ENCODE peak calls at places on chromosomes 2 and 18, in nine cellular contexts. N is left ventricle myocardium inferior, E is AG04450, C is heart right ventricle, W is NB4, O is upper lobe of left lung, K is ovary, Z is A549, R is AG09319. X is an unnamed sample.

GRCh38 chr18:74333091-74333490 is 17.5 kb downstream of the C18orf63 start:
- DNase-seq in O (no peak), C (no peak), R (no peak), N (no peak), E (no peak), K (no peak), W (no peak), Z (no peak), X (no peak)

GRCh38 chr2:11343344-11343625 is 1.2 kb downstream of the ROCK2 start:
- DNase-seq in N (no peak), R (no peak), E (no peak), W (no peak), O (no peak), C (no peak), Z (no peak), K (no peak), X (no peak)

GRCh38 chr18:2532797-2533196 is 38.5 kb downstream of the METTL4 start:
- DNase-seq in K (no peak), E (no peak), W (no peak), N (no peak), C (no peak), R (no peak), Z (no peak), O (no peak), X (no peak)

GRCh38 chr18:26434887-26435286 is 113.5 kb downstream of the KCTD1 start:
- DNase-seq in N (no peak), Z (no peak), C (no peak), R (no peak), W (no peak), O (no peak), E (no peak), K (no peak), X (no peak)

GRCh38 chr18:2687390-2688001 is 32.0 kb downstream of the SMCHD1 start:
- DNase-seq in N (no peak), C (no peak), W (no peak), E (no peak), O (no peak), K (no peak), R (no peak), Z (no peak), X (no peak)

GRCh38 chr2:20370191-20370590 is 19.5 kb upstream of the PUM2 start:
- DNase-seq in R (no peak), O (no peak), K (no peak), N (no peak), Z (no peak), W (no peak), C (no peak), E (no peak), X (no peak)

GRCh38 chr2:107324166-107324565 is 438.2 kb upstream of the ST6GAL2 start:
- DNase-seq in O (no peak), C (no peak), E (no peak), Z (no peak), N (no peak), W (no peak), K (no peak), R (no peak), X (no peak)

GRCh38 chr2:233853353-233853752 is 982 bp downstream of the HJURP start:
- DNase-seq in O (no peak), W (peak), E (no peak), C (no peak), N (no peak), K (no peak), R (no peak), Z (no peak), X (no peak)

GRCh38 chr2:227862227-227862740 is 9.1 kb upstream of the DAW1 start:
- DNase-seq in E (no peak), N (no peak), K (no peak), O (no peak), Z (peak), C (no peak), W (peak), R (no peak), X (no peak)

GRCh38 chr2:33321236-33321731 is 155.2 kb upstream of the RASGRP3 start:
- DNase-seq in Z (no peak), E (peak), W (no peak), O (no peak), K (no peak), N (no peak), C (no peak), R (no peak), X (no peak)

GRCh38 chr2:101706819-101707177 is 9.3 kb downstream of the MAP4K4 start:
- DNase-seq in C (no peak), O (no peak), W (no peak), K (no peak), E (no peak), Z (no peak), N (no peak), R (no peak), X (no peak)

GRCh38 chr2:189466656-189467055 is 25.4 kb downstream of the WDR75 start:
- DNase-seq in C (peak), E (peak), R (peak), K (no peak), W (peak), O (no peak), Z (peak), N (no peak), X (no peak)

GRCh38 chr2:235381261-235381912 is 112.5 kb upstream of the AGAP1 start:
- DNase-seq in K (no peak), R (no peak), E (peak), N (no peak), Z (no peak), O (no peak), W (no peak), C (no peak), X (no peak)

GRCh38 chr2:86512034-86512433 is 51.2 kb downstream of the CHMP3 start:
- DNase-seq in K (no peak), C (no peak), Z (no peak), O (no peak), E (no peak), N (no peak), W (no peak), R (no peak), X (no peak)

GRCh38 chr2:213848631-213849030 is 562.2 kb upstream of the VWC2L start:
- DNase-seq in Z (no peak), N (no peak), E (peak), W (no peak), O (no peak), C (no peak), K (no peak), R (peak), X (no peak)

GRCh38 chr2:98748303-98749052 is 17.5 kb upstream of the MGAT4A start:
- DNase-seq in W (no peak), R (no peak), O (no peak), C (no peak), E (no peak), N (no peak), K (no peak), Z (no peak), X (no peak)

GRCh38 chr2:24010477-24011277 is 792 bp downstream of the MFSD2B start:
- DNase-seq in O (peak), K (no peak), R (no peak), C (no peak), N (no peak), W (no peak), Z (no peak), E (no peak), X (no peak)

GRCh38 chr2:24008672-24009366 is 1.1 kb upstream of the MFSD2B start:
- DNase-seq in R (no peak), E (no peak), O (no peak), N (no peak), W (no peak), Z (peak), C (no peak), K (no peak), X (no peak)

GRCh38 chr2:24009680-24010476 is at the start of gene MFSD2B:
- DNase-seq in Z (no peak), O (peak), C (no peak), W (peak), N (no peak), R (no peak), K (no peak), E (no peak), X (no peak)

GRCh38 chr2:24009367-24009679 is 562 bp upstream of the MFSD2B start:
- DNase-seq in Z (no peak), E (no peak), N (no peak), K (no peak), R (no peak), O (no peak), C (no peak), W (no peak), X (no peak)

GRCh38 chr2:24007693-24008092 is 2.2 kb upstream of the MFSD2B start:
- DNase-seq in N (no peak), E (no peak), K (no peak), C (no peak), Z (no peak), O (no peak), W (no peak), R (no peak), X (no peak)
- TF ChIP-seq CTCF in N (no peak), E (no peak), K (no peak), C (no peak), Z (no peak), O (no peak), W (no peak), R (no peak), X (no peak)

GRCh38 chr2:112481050-112481527 is 867 bp upstream of the TTL start:
- DNase-seq in O (peak), N (peak), W (peak), K (peak), R (peak), Z (peak), C (peak), E (peak), X (peak)
- TF ChIP-seq CTCF in O (peak), N (peak), W (peak), K (peak), R (peak), Z (peak), C (peak), E (peak), X (peak)

GRCh38 chr2:71129891-71130324 is at the start of gene MCEE:
- DNase-seq in E (peak), W (peak), R (peak), K (peak), C (peak), Z (peak), N (peak), O (peak), X (no peak)
- TF ChIP-seq CTCF in E (no peak), W (no peak), R (no peak), K (no peak), C (no peak), Z (no peak), N (no peak), O (no peak), X (no peak)

DNA sequence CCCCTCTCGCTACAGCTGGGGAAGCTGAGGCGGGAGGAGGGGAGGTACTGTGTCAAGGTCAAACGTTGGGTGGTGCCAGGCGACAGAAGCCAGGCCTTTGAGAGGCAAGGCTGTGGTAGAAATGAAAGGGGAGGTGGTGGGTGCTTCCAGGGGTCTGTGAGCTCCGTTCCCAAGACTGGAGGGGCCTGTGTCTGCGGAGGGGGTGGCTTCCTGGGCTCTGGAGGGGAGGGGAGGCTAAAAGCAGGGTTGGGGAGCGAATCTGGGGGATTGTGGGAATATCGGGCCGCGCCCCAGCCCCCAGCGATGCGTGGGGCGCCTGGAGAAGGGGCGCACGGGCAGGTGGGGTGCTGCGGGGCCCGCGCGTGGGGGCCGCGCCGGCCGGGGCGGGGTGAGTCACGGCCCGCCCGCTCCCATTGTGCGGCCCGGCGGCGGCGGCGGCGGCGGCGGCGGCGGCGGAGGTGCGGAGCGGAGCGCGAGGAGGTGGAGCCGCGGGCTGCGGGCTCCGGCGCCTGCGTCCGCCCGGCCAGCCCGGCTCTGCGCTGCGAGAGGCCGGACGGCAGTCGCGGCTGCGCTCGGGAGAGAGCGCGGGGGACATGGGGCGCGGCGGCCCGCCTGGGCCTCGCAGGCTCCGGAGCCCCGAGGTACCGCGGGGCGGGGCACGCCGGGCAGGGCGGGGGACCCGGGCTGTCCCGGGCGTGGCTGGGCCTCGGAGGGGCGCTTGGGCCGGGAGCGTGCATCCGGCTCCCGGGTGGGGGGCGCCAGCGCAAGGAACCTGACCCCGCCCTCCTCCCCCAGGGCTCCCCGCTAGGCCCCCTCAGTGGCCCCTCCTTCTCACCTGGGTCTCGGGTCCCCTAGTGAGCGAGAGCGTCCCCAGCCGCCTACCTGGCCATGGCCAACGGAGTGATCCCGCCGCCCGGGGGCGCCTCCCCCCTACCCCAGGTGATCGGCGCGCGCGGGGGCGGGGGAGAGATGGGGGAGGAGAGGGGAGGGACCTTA is at the start of gene SLC4A3:
- DNase-seq in W (no peak), Z (peak), N (no peak), O (peak), R (no peak), K (peak), E (no peak), C (no peak), X (no peak)
- TF ChIP-seq CTCF in W (no peak), Z (no peak), N (peak), O (no peak), R (no peak), K (no peak), E (no peak), C (peak), X (no peak)

GRCh38 chr2:34552337-34552736 is 953.2 kb upstream of the FAM98A start:
- DNase-seq in R (no peak), Z (no peak), N (no peak), K (no peak), O (no peak), W (no peak), E (no peak), C (no peak), X (no peak)

GRCh38 chr2:34545486-34546136 is 946.5 kb upstream of the FAM98A start:
- DNase-seq in K (no peak), N (no peak), E (no peak), C (no peak), O (peak), Z (no peak), R (no peak), W (no peak), X (no peak)

GRCh38 chr2:34547900-34548299 is 948.8 kb upstream of the FAM98A start:
- DNase-seq in N (no peak), W (no peak), K (no peak), O (no peak), E (no peak), Z (no peak), R (no peak), C (no peak), X (no peak)

GRCh38 chr2:34549710-34550345 is 950.7 kb upstream of the FAM98A start:
- DNase-seq in R (no peak), O (no peak), E (no peak), N (no peak), C (no peak), K (no peak), W (no peak), Z (no peak), X (no peak)

DNA sequence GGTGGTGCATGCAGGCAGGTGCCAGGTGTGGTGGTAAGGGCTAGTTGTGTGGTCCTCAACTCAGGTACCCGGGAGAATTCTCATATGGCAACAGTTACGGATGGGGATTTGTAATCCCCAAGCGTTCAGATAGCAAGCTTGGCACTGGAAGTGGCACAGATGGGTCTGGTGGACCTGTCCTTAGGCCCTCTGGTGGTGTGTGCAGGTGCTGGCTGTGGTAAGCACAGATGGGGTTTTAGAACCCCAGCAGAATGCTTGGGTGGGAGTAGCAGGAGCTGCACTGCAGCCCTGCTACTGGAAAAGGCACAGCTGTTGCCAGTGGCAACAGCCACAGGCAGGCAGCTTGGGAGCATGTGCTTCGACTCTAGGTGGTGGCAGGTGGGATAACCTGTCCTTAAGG is 948.2 kb upstream of the FAM98A start:
- DNase-seq in E (no peak), W (no peak), R (no peak), O (no peak), Z (no peak), N (no peak), C (no peak), K (no peak), X (no peak)
- TF ChIP-seq CTCF in E (no peak), W (no peak), R (no peak), O (no peak), Z (no peak), N (no peak), C (no peak), K (no peak), X (no peak)

GRCh38 chr2:120287183-120288015 is 34.7 kb downstream of the RALB start:
- DNase-seq in O (no peak), W (peak), K (no peak), Z (peak), N (no peak), E (peak), R (peak), C (no peak), X (no peak)

GRCh38 chr2:120279708-120280107 is 27.1 kb downstream of the RALB start:
- DNase-seq in C (no peak), E (no peak), R (no peak), W (peak), K (no peak), O (no peak), N (no peak), Z (no peak), X (no peak)

GRCh38 chr2:120288016-120288373 is 35.3 kb downstream of the RALB start:
- DNase-seq in N (no peak), R (no peak), Z (no peak), E (no peak), O (no peak), W (no peak), K (no peak), C (no peak), X (no peak)

GRCh38 chr2:120278901-120279300 is 26.2 kb downstream of the RALB start:
- DNase-seq in Z (no peak), E (no peak), N (no peak), W (no peak), O (no peak), K (no peak), C (no peak), R (no peak), X (no peak)

DNA sequence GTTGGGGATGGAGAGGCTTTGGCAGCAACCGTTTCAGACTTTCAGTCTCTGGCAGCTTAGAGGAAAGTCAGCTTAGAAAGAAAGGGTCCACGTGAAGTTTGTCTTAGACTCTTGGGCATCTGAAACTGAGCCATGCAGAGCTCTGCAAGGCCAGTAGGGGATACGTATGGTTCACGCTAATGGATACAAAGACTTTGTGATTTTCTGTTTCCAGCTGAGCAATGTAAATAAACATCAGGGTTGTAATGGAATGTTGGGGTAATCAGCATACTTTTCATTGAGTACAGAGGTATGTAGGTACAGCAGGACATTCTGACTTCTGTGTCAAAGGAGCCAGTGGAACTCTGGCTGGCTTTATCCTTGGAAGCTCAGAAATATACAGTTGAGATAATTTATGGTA is 31.0 kb downstream of the RALB start:
- DNase-seq in C (no peak), K (no peak), Z (no peak), O (no peak), R (no peak), W (no peak), E (peak), N (no peak), X (no peak)
- TF ChIP-seq CTCF in C (no peak), K (no peak), Z (no peak), O (no peak), R (no peak), W (peak), E (peak), N (no peak), X (no peak)